ENCODE peak calls at places on chromosomes 1 and 21, in five cellular contexts. Z is endothelial cell of umbilical vein, O is PC-3, X is epithelial cell of proximal tubule, V is cardiac fibroblast. E is an unnamed sample.

GRCh38 chr1:200154069-200154767 is 126.7 kb downstream of the NR5A2 start:
- DNase-seq in Z (peak), O (no peak), X (no peak), V (peak), E (no peak)

GRCh38 chr21:41071410-41071809 is 96.5 kb upstream of the BACE2 start:
- DNase-seq in Z (no peak), O (peak), X (no peak), V (no peak), E (peak)

GRCh38 chr21:15852146-15852545 is 122.4 kb downstream of the USP25 start:
- DNase-seq in Z (peak), O (no peak), X (no peak), V (no peak), E (no peak)

GRCh38 chr1:158115126-158115525 is 65.6 kb upstream of the CD1D start:
- DNase-seq in Z (no peak), O (no peak), X (no peak), V (no peak), E (no peak)

GRCh38 chr1:64136749-64137568 is 66.5 kb upstream of the UBE2U start:
- DNase-seq in Z (peak), O (peak), X (peak), V (peak), E (peak)

GRCh38 chr1:57165546-57165945 is 199.7 kb upstream of the C8B start:
- DNase-seq in Z (no peak), O (no peak), X (no peak), V (no peak), E (no peak)

GRCh38 chr21:8992731-8993174 is 1528.6 kb upstream of the TPTE start:
- DNase-seq in Z (peak), O (peak), X (no peak), V (no peak), E (no peak)

GRCh38 chr21:44923481-44924084 is 2.9 kb upstream of the ITGB2 start:
- DNase-seq in Z (no peak), O (no peak), X (no peak), V (no peak), E (no peak)

GRCh38 chr1:7568901-7569524 is 202.1 kb upstream of the VAMP3 start:
- DNase-seq in Z (no peak), O (no peak), X (no peak), V (no peak), E (no peak)

GRCh38 chr1:106249810-106250209 is 806.7 kb upstream of the PRMT6 start:
- DNase-seq in Z (no peak), O (no peak), X (no peak), V (no peak), E (no peak)

GRCh38 chr1:204319462-204319861 is 40.3 kb downstream of the PLEKHA6 start:
- DNase-seq in Z (peak), O (peak), X (peak), V (peak), E (no peak)

GRCh38 chr1:228318823-228319241 is 87.8 kb downstream of the TRIM11 start:
- DNase-seq in Z (no peak), O (no peak), X (no peak), V (no peak), E (no peak)

GRCh38 chr1:164644774-164645634 is 86.0 kb downstream of the PBX1 start:
- DNase-seq in Z (no peak), O (peak), X (no peak), V (peak), E (no peak)

GRCh38 chr1:158941317-158941716 is 10.0 kb downstream of the PYHIN1 start:
- DNase-seq in Z (no peak), O (no peak), X (no peak), V (no peak), E (no peak)

GRCh38 chr1:169072945-169073725 is 33.4 kb upstream of the ATP1B1 start:
- DNase-seq in Z (no peak), O (no peak), X (no peak), V (no peak), E (no peak)

GRCh38 chr1:164479242-164479641 is 79.7 kb upstream of the PBX1 start:
- DNase-seq in Z (no peak), O (no peak), X (no peak), V (no peak), E (no peak)

GRCh38 chr21:43021191-43021590 is 46.8 kb downstream of the PKNOX1 start:
- DNase-seq in Z (no peak), O (no peak), X (no peak), V (no peak), E (no peak)

GRCh38 chr1:45643978-45644377 is 20.1 kb upstream of the CCDC17 start:
- DNase-seq in Z (no peak), O (peak), X (no peak), V (no peak), E (no peak)

GRCh38 chr1:187032316-187032981 is 203.7 kb downstream of the PLA2G4A start:
- DNase-seq in Z (no peak), O (no peak), X (no peak), V (no peak), E (no peak)

GRCh38 chr1:31122101-31122735 is 56.7 kb upstream of the PUM1 start:
- DNase-seq in Z (no peak), O (no peak), X (no peak), V (no peak), E (peak)

GRCh38 chr1:60990719-60991100 is 91.7 kb upstream of the NFIA start:
- DNase-seq in Z (no peak), O (no peak), X (no peak), V (no peak), E (no peak)

GRCh38 chr1:35857830-35858229 is 25.2 kb upstream of the AGO1 start:
- DNase-seq in Z (peak), O (peak), X (no peak), V (peak), E (no peak)
- TF ChIP-seq CTCF in Z (no peak), O (peak), X (peak), V (peak), E (no peak)

DNA sequence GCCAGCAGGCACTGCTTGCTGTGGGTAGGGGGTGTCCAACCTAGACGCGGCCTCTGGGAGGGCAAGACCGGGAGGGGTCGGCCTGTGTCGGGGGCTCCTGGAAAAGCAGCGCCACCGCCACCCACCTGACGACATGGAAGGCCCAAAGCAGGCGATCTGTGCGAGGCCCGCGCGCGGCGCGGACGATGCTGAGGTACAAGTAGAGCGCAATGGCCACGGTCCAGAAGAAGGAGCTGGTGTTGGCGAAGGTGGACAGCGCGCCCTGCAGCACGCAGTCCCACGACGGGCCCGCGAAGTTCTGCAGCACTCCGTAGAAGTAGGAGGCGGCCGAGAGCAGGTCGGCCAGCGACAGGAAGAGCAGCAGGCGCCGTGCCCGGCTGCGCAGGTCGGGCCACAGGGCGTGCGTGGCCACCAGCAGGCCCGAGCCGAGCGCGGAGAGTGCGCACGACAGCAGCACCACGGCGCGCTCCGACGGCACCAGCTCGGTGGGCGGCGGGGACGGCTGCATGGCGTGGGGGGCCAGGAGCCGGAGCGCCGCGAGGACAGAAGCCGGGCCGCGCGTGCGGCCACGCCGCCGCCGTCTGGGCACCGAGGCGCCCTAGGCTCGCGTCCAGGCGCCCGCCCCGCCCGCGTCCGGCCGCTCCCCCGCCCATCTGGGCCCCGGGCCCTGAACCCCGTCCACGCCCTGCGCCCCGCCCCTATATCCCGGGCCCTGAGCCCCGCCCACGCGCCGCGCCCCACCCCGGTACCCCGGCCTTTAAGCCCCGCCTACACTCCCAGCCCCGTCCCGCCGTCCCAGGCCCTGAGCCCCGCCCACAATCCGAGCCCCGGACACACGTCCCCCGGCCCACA is at the start of gene GPR157:
- DNase-seq in Z (peak), O (peak), X (no peak), V (peak), E (peak)
- TF ChIP-seq CTCF in Z (peak), O (no peak), X (peak), V (no peak), E (no peak)

DNA sequence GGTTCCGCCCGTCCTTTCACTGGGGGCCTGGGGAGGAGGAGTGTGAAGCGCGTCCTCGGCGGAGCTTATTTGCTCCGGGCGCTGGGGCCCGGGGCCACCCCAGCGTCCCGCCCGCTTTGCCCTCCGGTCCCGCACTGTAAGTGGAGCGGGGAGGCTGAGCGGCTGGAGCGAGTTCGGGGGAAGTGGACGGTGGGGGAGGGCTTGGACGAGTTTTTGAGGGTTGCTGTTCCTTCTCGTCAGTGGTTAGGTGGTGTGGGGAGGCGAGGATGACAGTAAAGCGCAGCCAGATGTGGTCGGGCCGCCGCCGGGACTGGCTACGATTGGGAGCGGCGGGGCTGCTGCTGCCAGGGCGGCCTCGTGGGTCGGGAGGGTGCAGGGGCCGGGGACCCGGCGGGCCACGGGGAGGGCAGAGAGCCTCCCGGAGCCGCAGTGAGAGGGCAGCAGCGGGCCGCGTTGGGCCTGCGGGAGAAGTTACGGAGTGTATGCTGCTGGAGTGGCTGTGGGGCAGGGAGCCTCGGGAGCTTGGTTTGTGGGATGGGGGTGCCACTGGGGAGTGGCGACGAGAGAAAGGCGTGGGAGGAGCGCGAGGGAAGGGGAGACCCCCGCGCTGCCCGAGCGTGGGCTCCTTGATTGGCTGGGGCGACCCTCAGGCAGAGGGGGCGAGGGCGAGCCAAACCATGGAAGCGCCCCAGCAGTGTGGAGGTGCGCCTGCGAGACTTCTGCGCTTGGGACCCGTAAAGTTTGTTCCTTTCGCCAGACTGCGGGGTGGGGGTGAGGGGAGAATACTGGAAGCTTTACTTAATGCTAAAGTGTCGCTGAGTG is 2.1 kb downstream of the ADGRL2 start:
- DNase-seq in Z (peak), O (no peak), X (no peak), V (peak), E (peak)
- TF ChIP-seq CTCF in Z (peak), O (no peak), X (peak), V (peak), E (peak)

DNA sequence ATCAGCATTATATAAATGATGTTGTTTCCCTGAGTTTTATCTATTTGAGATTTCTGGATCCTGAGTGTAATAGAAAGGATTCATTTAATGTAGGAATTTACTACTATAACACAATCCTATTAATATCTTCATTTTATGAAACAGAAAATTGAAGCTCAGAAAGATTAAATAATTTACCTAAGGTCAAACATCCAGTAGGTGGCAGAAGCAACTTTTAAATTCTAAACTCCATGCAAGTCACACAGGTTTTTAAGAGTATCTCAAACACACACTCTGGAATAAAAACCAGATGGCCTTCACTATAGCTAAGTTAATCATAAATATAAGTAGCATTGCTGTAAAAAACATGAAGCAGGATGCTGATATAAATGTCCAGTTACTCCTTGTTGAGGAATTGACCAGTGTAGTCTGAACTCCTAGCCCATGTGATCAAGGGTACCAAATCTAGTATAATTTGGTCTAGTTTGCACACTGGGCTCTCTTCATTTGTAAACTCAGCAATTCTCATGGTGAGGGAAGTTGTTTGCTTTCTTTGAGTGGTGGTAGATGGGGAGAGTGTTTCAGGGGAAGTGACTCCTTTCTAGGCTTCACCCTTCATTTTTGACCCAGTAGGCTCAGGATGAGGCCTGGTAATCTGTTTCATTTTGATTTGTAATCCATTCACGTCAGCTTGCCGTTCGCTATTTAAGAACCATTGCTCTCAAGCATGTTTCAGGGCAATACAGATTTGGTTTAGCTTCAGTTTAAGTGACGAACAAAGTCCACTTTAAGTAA is 9.3 kb upstream of the FMO3 start:
- DNase-seq in Z (peak), O (peak), X (peak), V (peak), E (no peak)
- TF ChIP-seq CTCF in Z (peak), O (peak), X (peak), V (peak), E (no peak)

GRCh38 chr1:50441183-50441582 is 17.9 kb upstream of the DMRTA2 start:
- DNase-seq in Z (no peak), O (no peak), X (no peak), V (no peak), E (no peak)

GRCh38 chr1:50436489-50436888 is 13.2 kb upstream of the DMRTA2 start:
- DNase-seq in Z (no peak), O (no peak), X (no peak), V (no peak), E (no peak)

GRCh38 chr1:50438945-50439344 is 15.7 kb upstream of the DMRTA2 start:
- DNase-seq in Z (no peak), O (peak), X (no peak), V (no peak), E (no peak)
- TF ChIP-seq CTCF in Z (no peak), O (no peak), X (peak), V (peak), E (no peak)

DNA sequence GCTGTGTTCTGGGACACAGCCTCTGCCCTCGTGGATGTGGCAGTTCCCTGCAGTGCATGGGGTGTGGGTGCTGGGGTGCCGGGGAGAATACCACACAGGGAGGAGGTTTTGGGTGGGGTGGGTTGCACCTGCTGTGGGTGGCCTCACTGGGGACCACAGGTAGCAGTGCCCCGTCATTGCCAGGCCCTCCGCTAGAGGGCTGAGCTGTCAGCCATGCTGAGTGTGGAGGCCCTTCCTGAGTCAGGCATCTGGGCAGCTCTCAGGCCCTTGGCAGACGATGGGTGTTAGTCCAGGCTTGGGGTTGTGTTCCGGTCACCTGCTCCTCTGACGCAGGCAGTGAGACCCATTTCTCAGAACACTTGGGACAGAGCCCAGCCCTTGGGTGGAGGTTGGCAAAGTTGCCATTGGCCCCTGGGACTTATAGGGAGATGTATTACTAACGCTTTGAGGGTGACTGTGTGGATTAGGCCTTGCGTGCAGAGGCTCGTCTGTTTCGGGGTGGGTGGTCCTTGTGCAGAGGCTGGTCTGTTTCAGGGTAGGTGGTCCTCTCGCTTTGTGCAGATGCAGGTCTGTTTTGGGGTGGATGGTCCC is 23.9 kb downstream of the PCNT start:
- DNase-seq in Z (no peak), O (no peak), X (no peak), V (peak), E (no peak)
- TF ChIP-seq CTCF in Z (no peak), O (no peak), X (peak), V (no peak), E (no peak)

GRCh38 chr1:48469616-48470500 is 2.1 kb downstream of the SPATA6 start:
- DNase-seq in Z (peak), O (peak), X (no peak), V (peak), E (no peak)

GRCh38 chr1:48471603-48472576 is at the start of gene SPATA6:
- DNase-seq in Z (peak), O (peak), X (no peak), V (peak), E (peak)

GRCh38 chr1:48471103-48471502 is 901 bp downstream of the SPATA6 start:
- DNase-seq in Z (peak), O (no peak), X (no peak), V (peak), E (no peak)

GRCh38 chr1:48472747-48473146 is 743 bp upstream of the SPATA6 start:
- DNase-seq in Z (no peak), O (no peak), X (no peak), V (no peak), E (no peak)

DNA sequence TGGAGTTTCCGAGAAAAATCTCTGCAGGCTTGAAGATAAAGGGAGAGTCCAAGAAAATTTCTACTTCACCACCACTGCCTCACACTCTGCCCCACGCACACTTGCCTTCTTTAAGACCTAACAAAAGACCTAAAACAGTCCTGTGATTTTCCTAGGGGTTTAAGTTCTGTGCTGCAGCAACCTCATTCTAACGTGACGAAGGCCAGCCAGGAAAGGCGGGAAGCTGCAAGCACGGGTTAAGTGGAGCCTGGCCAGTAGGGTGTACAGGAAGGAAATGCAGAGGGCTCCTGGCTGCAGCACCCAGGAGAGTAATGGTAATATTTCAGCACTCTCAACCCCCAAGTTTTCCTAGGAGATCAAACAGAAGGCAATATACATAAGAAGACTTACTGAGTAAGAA is 1.5 kb downstream of the SPATA6 start:
- DNase-seq in Z (peak), O (no peak), X (no peak), V (peak), E (no peak)
- TF ChIP-seq CTCF in Z (no peak), O (no peak), X (no peak), V (no peak), E (no peak)

DNA sequence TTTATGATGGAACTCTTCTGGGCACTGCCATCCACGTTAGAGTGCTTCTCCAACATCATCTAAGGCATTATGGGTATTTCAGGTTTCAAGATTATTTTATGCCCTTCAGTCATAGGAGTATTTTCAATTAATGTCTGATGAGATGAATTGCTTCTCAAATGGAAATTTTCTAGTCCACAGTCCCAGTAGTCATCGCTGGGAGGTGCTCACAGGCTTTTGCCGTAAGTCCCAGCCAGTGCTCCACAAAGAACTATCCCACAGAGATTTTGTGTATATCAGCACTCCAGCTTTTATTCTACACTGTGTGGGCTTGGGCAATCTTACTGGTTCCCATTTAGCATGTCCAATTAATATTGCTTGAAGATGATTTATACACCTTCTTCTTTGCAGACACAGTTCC is 61.0 kb downstream of the SMYD2 start:
- DNase-seq in Z (no peak), O (no peak), X (no peak), V (no peak), E (no peak)
- TF ChIP-seq CTCF in Z (no peak), O (no peak), X (no peak), V (no peak), E (no peak)

E was measured in glutamatergic neuron.